ENCODE peak calls at places on chromosomes 6 and 20, in eight cellular contexts. X, U, I, V, O, J, D and Z are unnamed samples.

GRCh38 chr20:10648651-10649050 is 25.1 kb downstream of the JAG1 start:
- DNase-seq in X (no peak), U (no peak), I (no peak), V (no peak), O (no peak), J (no peak), D (no peak), Z (no peak)

GRCh38 chr6:86535141-86535540 is 402.2 kb upstream of the HTR1E start:
- DNase-seq in X (no peak), U (no peak), I (no peak), V (no peak), O (no peak), J (no peak), D (no peak), Z (no peak)

GRCh38 chr20:36519012-36519719 is 22.2 kb upstream of the MYL9 start:
- DNase-seq in X (no peak), U (no peak), I (no peak), V (no peak), O (no peak), J (no peak), D (no peak), Z (no peak)

GRCh38 chr6:93418448-93419303 is 683 bp downstream of the EPHA7 start:
- DNase-seq in X (peak; percentile 18), U (no peak), I (peak; percentile 28), V (peak; percentile 92), O (peak; percentile 78), J (no peak), D (peak; percentile 39), Z (no peak)

GRCh38 chr20:34703573-34704176 is 469 bp upstream of the TP53INP2 start:
- DNase-seq in X (peak; percentile 22), U (peak; percentile 56), I (no peak), V (peak; percentile 33), O (peak; percentile 77), J (no peak), D (peak; percentile 39), Z (no peak)

GRCh38 chr6:159117031-159117430 is 52.2 kb upstream of the FNDC1 start:
- DNase-seq in X (no peak), U (no peak), I (no peak), V (no peak), O (no peak), J (no peak), D (no peak), Z (no peak)

GRCh38 chr20:23585808-23586734 is 17.8 kb upstream of the CST9L start:
- DNase-seq in X (no peak), U (peak; percentile 35), I (no peak), V (no peak), O (no peak), J (no peak), D (no peak), Z (no peak)

GRCh38 chr6:108699290-108700041 is 138.7 kb downstream of the FOXO3 start:
- DNase-seq in X (peak; percentile 62), U (no peak), I (no peak), V (no peak), O (no peak), J (no peak), D (peak; percentile 77), Z (no peak)

GRCh38 chr6:40308533-40309306 is 278.4 kb downstream of the LRFN2 start:
- DNase-seq in X (peak; percentile 55), U (peak; percentile 57), I (peak; percentile 73), V (peak; percentile 89), O (no peak), J (peak; percentile 13), D (no peak), Z (peak; percentile 13)

GRCh38 chr6:169045486-169045885 is 208.2 kb downstream of the THBS2 start:
- DNase-seq in X (no peak), U (no peak), I (no peak), V (no peak), O (peak; percentile 77), J (no peak), D (no peak), Z (no peak)

GRCh38 chr6:39128106-39128505 is 13.1 kb upstream of the SAYSD1 start:
- DNase-seq in X (no peak), U (no peak), I (no peak), V (no peak), O (no peak), J (no peak), D (no peak), Z (no peak)

GRCh38 chr6:87730310-87730709 is 28.3 kb upstream of the AKIRIN2 start:
- DNase-seq in X (peak; percentile 67), U (no peak), I (no peak), V (no peak), O (no peak), J (no peak), D (peak; percentile 82), Z (no peak)

GRCh38 chr6:9583946-9584345 is 830.9 kb downstream of the TFAP2A start:
- DNase-seq in X (no peak), U (no peak), I (no peak), V (no peak), O (no peak), J (no peak), D (no peak), Z (no peak)

GRCh38 chr6:33630014-33630413 is 8.9 kb downstream of the ITPR3 start:
- DNase-seq in X (no peak), U (no peak), I (peak; percentile 51), V (no peak), O (no peak), J (no peak), D (no peak), Z (no peak)
- H3K4me1 ChIP-seq in X (peaks cover 35% of the 10 kb centered on the region), U (peaks cover 27% of the 10 kb centered on the region), I (peaks cover 22% of the 10 kb centered on the region), V (peaks cover 34% of the 10 kb centered on the region), O (no peaks in the 10 kb centered on the region), J (peaks cover 45% of the 10 kb centered on the region), D (peaks cover 21% of the 10 kb centered on the region), Z (peaks cover 43% of the 10 kb centered on the region)

GRCh38 chr6:89723046-89723445 is 84.5 kb upstream of the LYRM2 start:
- DNase-seq in X (no peak), U (no peak), I (no peak), V (no peak), O (no peak), J (no peak), D (no peak), Z (no peak)

GRCh38 chr6:89727501-89727900 is 89.0 kb upstream of the LYRM2 start:
- DNase-seq in X (no peak), U (no peak), I (no peak), V (no peak), O (no peak), J (no peak), D (no peak), Z (no peak)

GRCh38 chr6:89729818-89730217 is 89.8 kb downstream of the MDN1 start:
- DNase-seq in X (no peak), U (no peak), I (no peak), V (no peak), O (no peak), J (no peak), D (no peak), Z (no peak)

DNA sequence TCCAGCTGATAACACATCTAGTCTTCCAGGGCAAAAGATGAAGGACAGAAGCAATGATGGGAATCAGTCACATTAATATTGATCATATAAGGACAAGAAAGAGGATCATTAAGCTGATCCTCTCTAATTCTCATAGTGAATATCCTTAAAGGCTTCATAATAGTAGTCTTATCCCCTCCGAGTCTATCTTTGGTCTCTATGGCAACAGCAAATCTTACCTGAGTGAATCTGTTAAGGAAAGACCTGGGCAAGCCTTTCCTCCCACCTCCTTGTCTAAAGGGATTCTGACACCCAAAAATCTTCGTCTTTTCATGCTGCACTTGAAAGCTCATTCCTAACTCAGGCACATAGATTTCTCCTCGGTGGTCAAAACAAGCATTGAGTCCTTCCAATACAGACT is 86.4 kb upstream of the LYRM2 start:
- DNase-seq in X (no peak), U (no peak), I (no peak), V (no peak), O (no peak), J (no peak), D (no peak), Z (no peak)
- H3K4me1 ChIP-seq in X (no peaks in the 10 kb centered on the region), U (no peaks in the 10 kb centered on the region), I (no peaks in the 10 kb centered on the region), V (no peaks in the 10 kb centered on the region), O (no peaks in the 10 kb centered on the region), J (no peaks in the 10 kb centered on the region), D (no peaks in the 10 kb centered on the region), Z (no peaks in the 10 kb centered on the region)

GRCh38 chr6:154740658-154741057 is 7.4 kb downstream of the SCAF8 start:
- DNase-seq in X (no peak), U (no peak), I (no peak), V (no peak), O (no peak), J (no peak), D (no peak), Z (no peak)
- H3K4me1 ChIP-seq in X (peaks cover 99% of the 10 kb centered on the region), U (peaks cover 49% of the 10 kb centered on the region), I (peaks cover 11% of the 10 kb centered on the region), V (peaks cover 16% of the 10 kb centered on the region), O (no peaks in the 10 kb centered on the region), J (no peaks in the 10 kb centered on the region), D (peaks cover 87% of the 10 kb centered on the region), Z (peaks cover 63% of the 10 kb centered on the region)

GRCh38 chr6:35251949-35252348 is 7.6 kb upstream of the ZNF76 start:
- DNase-seq in X (no peak), U (no peak), I (no peak), V (no peak), O (no peak), J (no peak), D (no peak), Z (no peak)

GRCh38 chr6:35248300-35248699 is 11.2 kb upstream of the ZNF76 start:
- DNase-seq in X (no peak), U (no peak), I (no peak), V (no peak), O (no peak), J (no peak), D (no peak), Z (no peak)

GRCh38 chr6:35258336-35258735 is 1.2 kb upstream of the ZNF76 start:
- DNase-seq in X (no peak), U (no peak), I (no peak), V (peak; percentile 15), O (no peak), J (no peak), D (no peak), Z (no peak)

GRCh38 chr6:35248965-35249364 is 10.6 kb upstream of the ZNF76 start:
- DNase-seq in X (no peak), U (no peak), I (no peak), V (no peak), O (no peak), J (no peak), D (no peak), Z (no peak)

GRCh38 chr6:35253249-35253648 is 6.3 kb upstream of the ZNF76 start:
- DNase-seq in X (no peak), U (no peak), I (no peak), V (no peak), O (no peak), J (no peak), D (no peak), Z (no peak)
- H3K4me1 ChIP-seq in X (peaks cover 45% of the 10 kb centered on the region), U (peaks cover 5% of the 10 kb centered on the region), I (no peaks in the 10 kb centered on the region), V (peaks cover 10% of the 10 kb centered on the region), O (peaks cover 4% of the 10 kb centered on the region), J (peaks cover 9% of the 10 kb centered on the region), D (peaks cover 42% of the 10 kb centered on the region), Z (peaks cover 4% of the 10 kb centered on the region)